ENCODE peak calls at places on chromosomes 4 and X, in four cellular contexts. U, Q, E and S are unnamed samples.

GRCh38 chrX:136828830-136829229 is 48.1 kb upstream of the ARHGEF6 start:
- DNase-seq in U (no peak), Q (no peak), E (no peak), S (no peak)

GRCh38 chr4:133157460-133158160 is 8.5 kb downstream of the PCDH10 start:
- DNase-seq in U (no peak), Q (no peak), E (no peak), S (no peak)

GRCh38 chr4:188660796-188661195 is 521.6 kb downstream of the TRIML1 start:
- DNase-seq in U (no peak), Q (no peak), E (no peak), S (no peak)

GRCh38 chrX:8820910-8821527 is 19.8 kb upstream of the FAM9A start:
- DNase-seq in U (peak), Q (peak), E (no peak), S (peak)

GRCh38 chrX:132615396-132616131 is 126.7 kb upstream of the MBNL3 start:
- DNase-seq in U (peak), Q (peak), E (peak), S (peak)

GRCh38 chr4:105453550-105454201 is 20.2 kb downstream of the PPA2 start:
- DNase-seq in U (no peak), Q (no peak), E (no peak), S (no peak)

GRCh38 chr4:992297-993110 is 700 bp downstream of the SLC26A1 start:
- DNase-seq in U (no peak), Q (peak), E (peak), S (no peak)

GRCh38 chrX:122421434-122422121 is 762.5 kb upstream of the GRIA3 start:
- DNase-seq in U (no peak), Q (no peak), E (peak), S (no peak)

GRCh38 chrX:94524867-94525266 is 850.9 kb downstream of the FAM133A start:
- DNase-seq in U (no peak), Q (no peak), E (no peak), S (no peak)

GRCh38 chr4:73409978-73410588 is 6.0 kb downstream of the ALB start:
- DNase-seq in U (no peak), Q (no peak), E (no peak), S (no peak)

GRCh38 chr4:183757105-183757504 is 98.0 kb downstream of the TRAPPC11 start:
- DNase-seq in U (no peak), Q (no peak), E (peak), S (no peak)

GRCh38 chr4:183760326-183760725 is 101.2 kb downstream of the TRAPPC11 start:
- DNase-seq in U (no peak), Q (no peak), E (peak), S (no peak)

GRCh38 chr4:183763990-183764754 is 105.1 kb downstream of the TRAPPC11 start:
- DNase-seq in U (no peak), Q (no peak), E (no peak), S (no peak)

GRCh38 chr4:183758006-183758734 is 99.1 kb downstream of the TRAPPC11 start:
- DNase-seq in U (peak), Q (no peak), E (no peak), S (no peak)

GRCh38 chr4:183758735-183759447 is 99.8 kb downstream of the TRAPPC11 start:
- DNase-seq in U (no peak), Q (no peak), E (no peak), S (peak)
- H3K23ac ChIP-seq in U (no peak), Q (no peak), E (no peak), S (no peak)

GRCh38 chrX:34294665-34295064 is 162.6 kb upstream of the FAM47A start:
- DNase-seq in U (no peak), Q (no peak), E (no peak), S (no peak)

GRCh38 chrX:34300871-34301270 is 168.8 kb upstream of the FAM47A start:
- DNase-seq in U (peak), Q (peak), E (peak), S (no peak)

GRCh38 chrX:34299451-34299967 is 167.4 kb upstream of the FAM47A start:
- DNase-seq in U (no peak), Q (no peak), E (no peak), S (no peak)
- H3K23ac ChIP-seq in U (no peak), Q (no peak), E (no peak), S (no peak)

GRCh38 chr4:17708992-17709759 is 72.2 kb downstream of the FAM184B start:
- DNase-seq in U (no peak), Q (no peak), E (no peak), S (peak)
- H3K23ac ChIP-seq in U (no peak), Q (no peak), E (no peak), S (no peak)

GRCh38 chr4:139083533-139084424 is 68.2 kb downstream of the NOCT start:
- DNase-seq in U (peak), Q (peak), E (peak), S (peak)
- H3K23ac ChIP-seq in U (peak), Q (peak), E (no peak), S (no peak)

GRCh38 chr4:16790508-16790907 is 107.9 kb downstream of the LDB2 start:
- DNase-seq in U (no peak), Q (no peak), E (peak), S (no peak)

GRCh38 chr4:16791460-16791859 is 107.0 kb downstream of the LDB2 start:
- DNase-seq in U (no peak), Q (no peak), E (no peak), S (no peak)

DNA sequence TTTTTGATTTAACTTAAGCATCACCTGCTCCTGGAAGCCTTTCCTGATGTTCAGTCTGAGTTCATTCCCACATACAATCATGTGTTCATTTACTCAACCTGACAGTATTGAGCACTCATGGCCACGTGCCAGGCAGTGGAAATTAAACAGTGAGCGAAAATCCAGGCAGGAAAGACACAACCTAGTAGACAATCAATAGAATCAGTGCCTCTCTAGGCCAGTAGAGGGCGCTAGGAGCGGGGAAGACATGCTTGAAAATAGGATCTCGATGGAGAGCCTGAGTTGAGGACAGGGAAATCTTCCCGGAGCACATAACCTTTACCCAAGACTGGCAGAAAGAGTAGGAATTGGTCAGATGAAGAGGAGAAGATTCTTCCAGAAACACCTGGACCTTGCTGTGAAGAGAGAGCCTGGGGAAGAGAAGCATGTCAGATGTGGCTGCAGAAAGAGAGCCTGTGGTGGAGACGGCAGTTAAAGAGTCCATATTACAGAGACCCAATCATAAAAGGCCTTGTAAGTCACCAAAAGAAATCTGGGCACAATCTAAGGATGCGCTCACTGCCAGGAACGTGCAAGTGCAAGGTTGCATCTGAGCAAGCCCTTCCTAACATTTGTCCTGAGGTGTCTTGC is 103.5 kb downstream of the LDB2 start:
- DNase-seq in U (peak), Q (peak), E (peak), S (peak)
- H3K23ac ChIP-seq in U (no peak), Q (no peak), E (no peak), S (no peak)

GRCh38 chr4:184439856-184440592 is 34.3 kb downstream of the IRF2 start:
- DNase-seq in U (no peak), Q (peak), E (peak), S (no peak)
- H3K23ac ChIP-seq in U (no peak), Q (peak), E (no peak), S (no peak)

GRCh38 chr4:41215969-41216293 is 1.6 kb upstream of the APBB2 start:
- DNase-seq in U (no peak), Q (no peak), E (no peak), S (peak)

GRCh38 chr4:41214158-41215146 is at the start of gene APBB2:
- DNase-seq in U (peak), Q (peak), E (peak), S (peak)

GRCh38 chr4:41212221-41213203 is 1.8 kb downstream of the APBB2 start:
- DNase-seq in U (no peak), Q (peak), E (peak), S (no peak)

GRCh38 chr4:41215155-41215554 is 813 bp upstream of the APBB2 start:
- DNase-seq in U (no peak), Q (no peak), E (no peak), S (no peak)

DNA sequence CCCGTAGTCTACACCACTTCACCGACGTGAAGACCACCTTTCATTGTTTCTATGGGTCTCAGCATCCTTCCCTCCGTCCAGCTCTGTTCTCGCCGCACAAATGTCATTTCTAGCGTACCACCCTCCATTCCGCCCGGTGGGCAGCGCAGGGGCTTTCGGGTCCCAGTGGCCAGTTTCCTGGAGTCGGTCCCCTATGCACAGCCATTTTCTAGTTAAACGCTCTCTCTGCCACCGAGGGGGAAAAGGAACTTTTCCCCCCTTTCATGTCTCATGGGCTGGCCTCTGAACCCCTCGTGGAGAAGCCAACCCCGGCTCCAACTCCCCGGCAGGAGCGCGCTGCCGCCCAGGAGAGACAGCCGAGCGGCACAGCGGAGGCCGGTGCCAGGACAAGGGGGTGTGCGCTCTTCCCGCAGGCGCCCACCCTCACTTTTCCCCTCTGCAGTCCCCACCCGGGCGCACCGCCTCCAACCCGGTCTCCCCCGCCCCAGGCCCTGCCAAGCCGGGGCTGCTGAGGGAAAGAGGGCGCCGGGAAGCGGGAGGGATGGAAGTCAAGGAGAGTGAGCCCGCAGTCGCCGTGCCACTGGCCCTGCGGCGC is 682 bp downstream of the APBB2 start:
- DNase-seq in U (no peak), Q (no peak), E (no peak), S (no peak)
- H3K23ac ChIP-seq in U (peak), Q (peak), E (no peak), S (no peak)

GRCh38 chr4:82890602-82890912 is 396 bp downstream of the SEC31A start:
- DNase-seq in U (no peak), Q (no peak), E (no peak), S (no peak)
- H3K23ac ChIP-seq in U (peak), Q (peak), E (no peak), S (no peak)

GRCh38 chr4:55395218-55395528 is 584 bp upstream of the TMEM165 start:
- DNase-seq in U (no peak), Q (no peak), E (no peak), S (no peak)

GRCh38 chr4:55396305-55397023 is 707 bp downstream of the TMEM165 start:
- DNase-seq in U (peak), Q (peak), E (peak), S (peak)

GRCh38 chr4:55397521-55398321 is 2.0 kb downstream of the TMEM165 start:
- DNase-seq in U (no peak), Q (peak), E (peak), S (no peak)

GRCh38 chr4:55397024-55397520 is 1.3 kb downstream of the TMEM165 start:
- DNase-seq in U (no peak), Q (no peak), E (no peak), S (no peak)

DNA sequence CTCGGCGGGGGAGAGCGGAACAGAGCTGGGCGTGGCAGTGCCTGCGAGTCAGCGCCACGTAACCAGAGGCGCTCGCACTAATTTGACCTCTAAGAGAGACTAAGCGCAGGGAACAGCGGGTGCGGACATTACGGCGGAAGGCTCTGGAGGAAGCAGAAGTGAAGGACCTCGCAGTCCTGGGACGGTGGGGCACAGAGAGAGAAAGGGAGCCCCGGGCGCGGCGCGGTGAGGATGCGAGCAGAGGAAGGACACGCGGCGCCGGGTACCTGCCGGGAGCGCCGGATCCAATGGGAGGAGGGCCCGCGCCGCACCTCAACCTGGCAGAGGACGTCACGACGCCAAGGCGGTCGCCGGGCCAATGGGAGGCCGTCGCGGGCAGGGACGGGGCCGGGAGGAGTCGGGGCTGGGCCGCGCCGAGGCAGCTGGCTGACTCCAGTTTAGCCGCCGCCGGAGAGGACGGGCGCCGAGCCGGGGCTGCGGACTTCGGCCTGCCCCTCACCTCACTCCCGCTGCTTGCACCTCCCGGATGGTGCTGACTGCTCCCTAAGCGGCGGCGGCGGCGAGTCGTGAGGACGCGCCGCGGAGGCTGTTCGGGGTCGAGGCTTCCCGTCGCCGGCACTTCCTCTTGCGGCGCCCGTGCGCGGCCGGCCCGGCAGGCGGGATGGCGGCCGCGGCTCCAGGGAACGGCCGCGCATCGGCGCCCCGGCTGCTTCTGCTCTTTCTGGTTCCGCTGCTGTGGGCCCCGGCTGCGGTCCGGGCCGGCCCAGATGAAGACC is at the start of gene TMEM165:
- DNase-seq in U (peak), Q (peak), E (peak), S (peak)
- H3K23ac ChIP-seq in U (peak), Q (peak), E (no peak), S (no peak)

DNA sequence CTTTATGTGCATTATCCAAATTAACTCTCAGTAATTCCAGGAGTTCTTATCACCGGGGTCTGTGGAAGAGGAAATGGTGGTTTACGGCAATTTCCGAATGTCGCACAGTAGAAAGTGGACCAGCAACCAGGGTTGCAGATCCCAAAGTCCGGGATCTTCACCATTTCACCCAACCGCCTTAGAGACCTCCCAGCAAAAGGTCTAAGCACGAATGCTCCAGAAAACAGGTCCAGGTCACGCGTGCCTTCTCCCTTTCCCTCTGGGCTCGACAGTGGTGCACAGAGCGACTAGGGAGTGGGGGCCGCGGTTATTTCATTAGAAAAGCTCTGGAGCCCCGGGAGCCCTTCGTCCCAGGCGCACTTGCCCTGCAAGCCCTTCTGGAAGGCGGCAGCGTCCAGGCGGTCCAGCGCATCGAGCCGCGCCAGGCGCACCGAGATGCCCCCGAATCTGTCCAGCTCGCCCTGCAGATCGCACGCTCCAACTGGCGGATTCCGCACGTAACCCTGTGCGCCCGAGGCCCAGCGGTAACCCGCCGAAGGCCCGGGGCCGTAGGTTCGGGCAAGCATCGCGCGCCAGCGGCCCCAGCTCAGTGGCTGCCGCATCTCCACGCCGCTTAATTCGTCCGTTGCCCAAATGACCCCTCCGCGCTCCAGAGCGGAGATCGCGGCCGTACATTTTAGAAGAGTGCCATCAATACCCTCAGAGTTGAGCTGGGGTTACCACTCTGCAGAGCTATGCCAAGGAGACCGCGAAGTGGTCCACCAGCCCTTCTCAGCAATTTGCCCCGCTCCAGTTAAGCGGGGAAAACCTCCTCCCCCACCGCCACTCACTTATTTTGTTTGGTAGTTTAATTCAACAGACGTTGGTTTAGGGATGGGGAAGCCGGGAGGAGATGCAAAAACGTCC is at the start of gene NUDT6:
- DNase-seq in U (peak), Q (peak), E (peak), S (peak)
- H3K23ac ChIP-seq in U (peak), Q (peak), E (no peak), S (no peak)